ENCODE peak calls at places on chromosomes 16 and 17, in ten cellular contexts. K, M, J, D, G, C, Q, F, T and X are unnamed samples.

GRCh38 chr16:85928411-85928820 is 29.5 kb downstream of the IRF8 start:
- DNase-seq in K (no peak), M (no peak), J (peak; percentile 60), D (no peak), G (no peak), C (no peak), Q (no peak), F (no peak), T (no peak), X (no peak)

GRCh38 chr17:45228985-45229517 is 7.4 kb downstream of the FMNL1 start:
- DNase-seq in K (peak; percentile 76), M (no peak), J (peak; percentile 96), D (no peak), G (peak; percentile 58), C (peak; percentile 67), Q (peak; percentile 80), F (peak; percentile 88), T (peak; percentile 20), X (peak; percentile 96)

GRCh38 chr17:60525347-60525623 is 757 bp downstream of the APPBP2 start:
- DNase-seq in K (no peak), M (no peak), J (peak; percentile 53), D (no peak), G (no peak), C (no peak), Q (no peak), F (peak; percentile 25), T (no peak), X (peak; percentile 37)

GRCh38 chr16:55711959-55712876 is 56.4 kb downstream of the SLC6A2 start:
- DNase-seq in K (peak; percentile 3), M (no peak), J (peak; percentile 73), D (peak; percentile 9), G (peak; percentile 53), C (peak; percentile 39), Q (peak; percentile 10), F (peak; percentile 77), T (no peak), X (peak; percentile 68)

GRCh38 chr16:24717411-24717810 is 12.0 kb upstream of the TNRC6A start:
- DNase-seq in K (no peak), M (no peak), J (peak; percentile 70), D (no peak), G (no peak), C (no peak), Q (no peak), F (no peak), T (no peak), X (no peak)

GRCh38 chr17:40810505-40810904 is 10.7 kb upstream of the KRT28 start:
- DNase-seq in K (no peak), M (no peak), J (no peak), D (no peak), G (peak; percentile 74), C (no peak), Q (no peak), F (no peak), T (no peak), X (peak; percentile 47)

GRCh38 chr17:253091-253846 is 71.8 kb upstream of the DOC2B start:
- DNase-seq in K (no peak), M (no peak), J (no peak), D (no peak), G (no peak), C (no peak), Q (no peak), F (peak; percentile 14), T (no peak), X (no peak)

GRCh38 chr17:68849673-68850260 is 105.4 kb downstream of the ABCA8 start:
- DNase-seq in K (no peak), M (no peak), J (peak; percentile 10), D (no peak), G (no peak), C (no peak), Q (no peak), F (no peak), T (no peak), X (no peak)

GRCh38 chr17:78281249-78281865 is 49.9 kb downstream of the TMEM235 start:
- DNase-seq in K (no peak), M (no peak), J (no peak), D (no peak), G (peak; percentile 49), C (no peak), Q (no peak), F (no peak), T (no peak), X (no peak)

GRCh38 chr17:67289174-67289876 is 44.3 kb upstream of the HELZ start:
- DNase-seq in K (peak; percentile 29), M (no peak), J (peak; percentile 76), D (no peak), G (no peak), C (no peak), Q (no peak), F (peak; percentile 87), T (peak; percentile 3), X (peak; percentile 18)

GRCh38 chr16:86393907-86394626 is 116.3 kb upstream of the FOXF1 start:
- DNase-seq in K (no peak), M (no peak), J (no peak), D (no peak), G (no peak), C (no peak), Q (no peak), F (no peak), T (no peak), X (peak; percentile 39)

GRCh38 chr17:78185981-78186688 is 717 bp downstream of the TK1 start:
- DNase-seq in K (no peak), M (no peak), J (peak; percentile 54), D (no peak), G (peak; percentile 76), C (no peak), Q (no peak), F (peak; percentile 52), T (no peak), X (peak; percentile 72)

GRCh38 chr16:81444448-81445121 is at the start of gene CMIP:
- DNase-seq in K (no peak), M (no peak), J (peak; percentile 96), D (peak; percentile 71), G (peak; percentile 94), C (peak; percentile 60), Q (peak; percentile 52), F (peak; percentile 92), T (no peak), X (peak; percentile 89)

GRCh38 chr16:12356622-12357365 is 380.3 kb downstream of the SNX29 start:
- DNase-seq in K (no peak), M (no peak), J (no peak), D (no peak), G (no peak), C (no peak), Q (no peak), F (no peak), T (no peak), X (no peak)

GRCh38 chr16:31105677-31106213 is 2.4 kb upstream of the BCKDK start:
- DNase-seq in K (no peak), M (no peak), J (peak; percentile 81), D (peak; percentile 63), G (peak; percentile 76), C (peak; percentile 67), Q (peak; percentile 67), F (peak; percentile 89), T (peak; percentile 53), X (peak; percentile 73)

GRCh38 chr17:78132086-78132676 is 1.6 kb downstream of the TMC8 start:
- DNase-seq in K (no peak), M (no peak), J (no peak), D (peak; percentile 47), G (peak; percentile 55), C (no peak), Q (no peak), F (peak; percentile 35), T (no peak), X (no peak)

GRCh38 chr16:75948441-75948840 is 222.2 kb upstream of the CPHXL start:
- DNase-seq in K (no peak), M (no peak), J (no peak), D (no peak), G (no peak), C (no peak), Q (no peak), F (no peak), T (no peak), X (no peak)

GRCh38 chr17:76474894-76475293 is 7.5 kb downstream of the AANAT start:
- DNase-seq in K (no peak), M (no peak), J (no peak), D (no peak), G (no peak), C (no peak), Q (no peak), F (no peak), T (no peak), X (no peak)